ENCODE peak calls at places on chromosomes 2 and 18, in seven cellular contexts. U is aorta, P is pancreas, Y is cardiac muscle cell, Q is Peyer's patch, O is body of pancreas, J is foreskin fibroblast. M is an unnamed sample.

GRCh38 chr2:214203199-214203598 is 207.7 kb upstream of the VWC2L start:
- DNase-seq in O (no peak), Y (no peak), J (peak; percentile 2), P (no peak), Q (no peak), U (no peak), M (no peak)

GRCh38 chr2:209696836-209697711 is 74.6 kb upstream of the UNC80 start:
- DNase-seq in P (no peak), J (no peak), U (no peak), Q (no peak), O (no peak), Y (no peak), M (no peak)

GRCh38 chr2:70553334-70553583 is 367 bp downstream of the TGFA start:
- DNase-seq in Y (no peak), J (no peak), P (peak; percentile 84), U (no peak), O (peak; percentile 74), Q (peak; percentile 83), M (peak; percentile 47)

GRCh38 chr2:149894760-149895159 is 307.2 kb upstream of the MMADHC start:
- DNase-seq in O (peak; percentile 15), P (no peak), J (no peak), U (no peak), Y (no peak), Q (no peak), M (no peak)

GRCh38 chr18:33505297-33505696 is 64.8 kb upstream of the CCDC178 start:
- DNase-seq in J (no peak), Q (no peak), O (no peak), Y (no peak), U (no peak), P (no peak), M (no peak)

GRCh38 chr2:172308253-172308935 is 119.0 kb upstream of the ITGA6 start:
- DNase-seq in Q (no peak), O (no peak), U (peak; percentile 54), J (no peak), P (no peak), Y (no peak), M (no peak)

GRCh38 chr2:217897816-217898806 is 104.7 kb downstream of the TNS1 start:
- DNase-seq in J (no peak), Q (no peak), P (peak; percentile 90), U (no peak), Y (no peak), O (peak; percentile 95), M (peak; percentile 72)

GRCh38 chr2:187509667-187510417 is 44.4 kb downstream of the TFPI start:
- DNase-seq in Q (no peak), J (no peak), O (no peak), U (no peak), Y (no peak), P (no peak), M (no peak)

GRCh38 chr2:237060518-237061312 is 25.0 kb upstream of the COPS8 start:
- DNase-seq in J (peak; percentile 82), P (no peak), Q (no peak), O (peak; percentile 73), U (no peak), Y (peak; percentile 75), M (no peak)

GRCh38 chr2:238698451-238699306 is 149.2 kb upstream of the TWIST2 start:
- DNase-seq in Q (no peak), P (no peak), U (no peak), Y (no peak), O (no peak), J (no peak), M (peak; percentile 11)

GRCh38 chr2:238696323-238696722 is 151.6 kb upstream of the TWIST2 start:
- DNase-seq in Q (no peak), J (no peak), Y (no peak), O (no peak), P (no peak), U (no peak), M (no peak)

GRCh38 chr2:238696786-238697185 is 151.1 kb upstream of the TWIST2 start:
- DNase-seq in Q (no peak), Y (no peak), P (no peak), U (no peak), J (no peak), O (no peak), M (no peak)

GRCh38 chr2:238695538-238695937 is 152.3 kb upstream of the TWIST2 start:
- DNase-seq in O (peak; percentile 22), Y (no peak), U (no peak), P (no peak), J (peak; percentile 44), Q (no peak), M (no peak)

DNA sequence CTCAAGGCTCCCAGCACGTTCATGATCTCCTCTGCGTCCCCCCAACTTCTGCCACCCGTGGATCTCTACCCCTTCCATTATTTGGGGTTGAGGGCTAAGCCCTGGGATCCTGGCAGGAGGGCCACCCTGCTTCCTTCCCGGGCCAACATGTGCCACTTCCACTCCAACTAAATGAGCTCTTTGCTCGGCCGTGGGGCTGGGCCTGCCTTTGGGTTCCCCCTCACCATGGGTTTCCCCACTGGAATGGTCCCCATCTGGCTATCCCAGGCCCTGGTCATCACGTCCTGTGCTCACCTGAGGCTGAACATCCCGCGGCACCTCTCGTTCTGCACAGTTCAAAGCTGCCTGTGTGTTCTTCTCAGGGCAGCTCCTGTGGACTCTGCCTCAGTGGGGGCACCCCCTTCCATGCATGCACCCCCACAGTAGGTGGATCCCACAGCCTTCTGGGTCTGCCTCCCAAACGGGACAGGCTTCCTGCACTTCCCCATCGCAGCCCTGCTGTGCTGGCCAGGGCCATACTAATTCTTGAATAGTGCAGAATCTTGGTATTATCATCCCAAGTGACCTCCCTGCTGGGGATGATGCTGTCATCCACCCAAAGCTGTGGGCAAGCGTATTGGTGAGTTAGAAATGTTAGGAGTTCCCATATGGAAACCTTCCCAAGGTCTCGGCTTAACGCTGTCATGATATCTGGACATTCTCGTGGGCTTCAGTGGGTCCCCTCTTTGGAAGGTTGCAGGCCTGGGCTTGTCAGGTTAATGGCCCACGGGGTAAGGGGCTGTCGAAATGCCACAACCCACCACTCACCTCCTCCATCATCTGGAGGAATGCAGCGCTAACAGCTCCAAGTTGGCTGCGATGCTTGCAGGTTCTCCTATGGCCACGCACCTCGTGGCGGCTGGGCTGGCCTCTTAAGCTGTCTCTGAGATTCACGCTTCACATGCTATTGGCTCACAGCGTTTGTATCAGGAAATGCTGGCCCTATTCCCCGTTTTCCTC is 150.4 kb upstream of the TWIST2 start:
- DNase-seq in Q (no peak), Y (no peak), J (no peak), O (no peak), U (no peak), P (no peak), M (no peak)
- H3K4me3 ChIP-seq in Q (no peak overlapping the region), Y (no peak overlapping the region), J (no peak overlapping the region), O (no peak overlapping the region), U (no peak overlapping the region), P (no peak overlapping the region), M (no peak overlapping the region)

DNA sequence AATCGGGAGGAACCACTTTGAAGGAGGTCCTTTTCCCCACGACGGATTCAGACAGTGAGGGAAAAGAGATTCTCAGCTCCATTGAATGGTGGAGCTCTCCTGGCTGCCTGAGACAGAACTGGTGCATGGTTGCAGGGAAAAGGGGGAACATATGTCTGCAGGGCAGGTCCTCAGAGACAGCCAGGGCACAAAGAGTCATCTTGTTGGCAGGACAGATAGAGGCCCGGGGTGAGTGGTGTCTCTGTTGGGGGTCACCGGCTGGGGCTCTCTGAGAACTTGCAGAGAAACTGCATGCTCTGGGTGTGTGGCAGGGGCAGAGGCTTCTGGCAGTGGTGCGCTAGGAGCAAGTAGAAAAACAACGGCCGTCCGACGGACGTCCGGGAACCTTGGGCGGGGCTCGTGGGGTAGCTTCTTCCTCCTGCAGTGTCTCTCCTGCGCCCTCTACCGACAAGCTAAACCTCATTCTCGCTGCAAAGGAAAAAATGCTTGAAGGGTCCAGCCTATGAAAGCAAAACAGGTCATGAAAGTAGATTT is 94.3 kb downstream of the CDCA7 start:
- DNase-seq in O (peak; percentile 84), Y (peak; percentile 82), Q (peak; percentile 78), U (peak; percentile 82), P (peak; percentile 85), J (peak; percentile 82), M (peak; percentile 55)
- H3K4me3 ChIP-seq in O (no peak overlapping the region), Y (peak overlapping the region; percentile 14), Q (peak overlapping the region; percentile 11), U (peak overlapping the region; percentile 30), P (no peak overlapping the region), J (peak overlapping the region; percentile 10), M (peak overlapping the region; percentile 16)

GRCh38 chr18:44783371-44783770 is 102.7 kb downstream of the SETBP1 start:
- DNase-seq in O (no peak), P (no peak), U (no peak), J (no peak), Y (no peak), Q (no peak), M (no peak)

GRCh38 chr18:44781890-44782289 is 101.2 kb downstream of the SETBP1 start:
- DNase-seq in U (no peak), O (no peak), Q (no peak), P (no peak), J (peak; percentile 87), Y (peak; percentile 41), M (no peak)

GRCh38 chr18:44786257-44786656 is 105.6 kb downstream of the SETBP1 start:
- DNase-seq in O (no peak), U (no peak), J (no peak), Y (no peak), P (no peak), Q (no peak), M (no peak)

GRCh38 chr18:44779893-44780292 is 99.2 kb downstream of the SETBP1 start:
- DNase-seq in U (no peak), P (no peak), Q (no peak), Y (peak; percentile 49), J (no peak), O (no peak), M (no peak)

GRCh38 chr18:44782617-44783016 is 101.9 kb downstream of the SETBP1 start:
- DNase-seq in J (no peak), P (no peak), Q (no peak), U (no peak), Y (no peak), O (no peak), M (no peak)
- H3K4me3 ChIP-seq in J (no peak overlapping the region), P (no peak overlapping the region), Q (no peak overlapping the region), U (no peak overlapping the region), Y (no peak overlapping the region), O (no peak overlapping the region), M (no peak overlapping the region)

GRCh38 chr2:229273384-229274338 is 2.6 kb upstream of the PID1 start:
- DNase-seq in U (no peak), Y (peak; percentile 68), Q (peak; percentile 68), O (peak; percentile 85), P (no peak), J (peak; percentile 89), M (no peak)

GRCh38 chr2:229270551-229271410 is at the start of gene PID1:
- DNase-seq in Y (peak; percentile 75), O (peak; percentile 42), Q (peak; percentile 67), U (peak; percentile 83), P (peak; percentile 78), J (peak; percentile 87), M (no peak)

GRCh38 chr2:229268626-229269025 is 2.5 kb downstream of the PID1 start:
- DNase-seq in J (peak; percentile 51), Q (no peak), U (no peak), P (no peak), Y (no peak), O (no peak), M (no peak)

GRCh38 chr2:229269146-229269545 is 1.9 kb downstream of the PID1 start:
- DNase-seq in O (no peak), Y (no peak), Q (no peak), J (no peak), P (no peak), U (no peak), M (no peak)

DNA sequence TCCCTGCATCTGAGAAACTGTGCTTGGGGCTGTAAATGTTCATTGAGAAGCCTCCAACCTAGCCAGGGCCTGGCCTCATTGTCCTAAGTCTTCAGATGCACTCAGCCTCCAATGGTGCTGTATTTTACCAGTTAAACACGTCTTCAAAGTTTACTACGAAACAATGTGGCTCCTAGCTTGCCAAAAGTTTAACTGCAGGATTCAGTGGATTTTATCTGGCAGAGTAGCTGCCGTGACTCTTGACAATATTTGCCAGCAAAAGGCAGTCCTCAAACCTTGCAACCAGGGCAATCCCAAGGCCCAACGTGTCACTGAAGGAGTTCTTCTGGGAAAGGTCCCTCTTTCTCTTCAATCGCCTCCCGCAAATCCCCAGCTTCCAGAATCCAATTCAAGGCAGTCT is 1.1 kb downstream of the PID1 start:
- DNase-seq in Q (no peak), Y (no peak), U (no peak), J (peak; percentile 48), P (no peak), O (no peak), M (no peak)
- H3K4me3 ChIP-seq in Q (no peak overlapping the region), Y (no peak overlapping the region), U (peak overlapping the region; percentile 70), J (peak overlapping the region; percentile 92), P (no peak overlapping the region), O (no peak overlapping the region), M (peak overlapping the region; percentile 84)